ENCODE peak calls at places on chromosome 15, in eight cellular contexts. X is SIG-M5; Q is ELR; Y is T-helper 2 cell; P is stimulated activated CD4-positive, alpha-beta T cell treated with anti-CD3 and anti-CD28 coated beads, TNF-alpha, amount 100 ng/mL, for 24 hours; H is right cardiac atrium; R is heart left ventricle; J is posterior vena cava. K is an unnamed sample.

GRCh38 chr15:92466834-92467233 is 73.2 kb downstream of the ST8SIA2 start:
- DNase-seq in X (no peak), Q (no peak), Y (no peak), P (no peak), H (no peak), R (no peak), J (no peak), K (no peak)

GRCh38 chr15:89150286-89150685 is 62.0 kb downstream of the ABHD2 start:
- DNase-seq in X (no peak), Q (no peak), Y (no peak), P (no peak), H (no peak), R (no peak), J (no peak), K (no peak)

GRCh38 chr15:78064544-78064943 is 13.0 kb downstream of the TBC1D2B start:
- DNase-seq in X (no peak), Q (no peak), Y (no peak), P (no peak), H (no peak), R (no peak), J (no peak), K (no peak)

GRCh38 chr15:62307551-62307950 is 142.5 kb upstream of the C2CD4B start:
- DNase-seq in X (no peak), Q (peak; percentile 87), Y (no peak), P (no peak), H (no peak), R (no peak), J (no peak), K (no peak)

GRCh38 chr15:84594617-84595290 is 6.1 kb upstream of the ZSCAN2 start:
- DNase-seq in X (no peak), Q (no peak), Y (no peak), P (no peak), H (no peak), R (no peak), J (peak; percentile 76), K (no peak)

GRCh38 chr15:72319985-72320671 is at the start of gene CELF6:
- DNase-seq in X (peak; percentile 31), Q (peak; percentile 73), Y (peak; percentile 78), P (peak; percentile 47), H (peak; percentile 91), R (peak; percentile 80), J (peak; percentile 95), K (peak; percentile 92)

GRCh38 chr15:56367156-56367555 is 1.9 kb downstream of the TEX9 start:
- DNase-seq in X (no peak), Q (no peak), Y (no peak), P (no peak), H (no peak), R (no peak), J (no peak), K (no peak)

GRCh38 chr15:83092309-83092976 is 15.0 kb upstream of the TM6SF1 start:
- DNase-seq in X (peak; percentile 38), Q (peak; percentile 50), Y (no peak), P (no peak), H (peak; percentile 76), R (peak; percentile 66), J (no peak), K (peak; percentile 62)

GRCh38 chr15:61684749-61685467 is 375.3 kb downstream of the VPS13C start:
- DNase-seq in X (no peak), Q (no peak), Y (no peak), P (no peak), H (no peak), R (no peak), J (no peak), K (no peak)

GRCh38 chr15:88323468-88323867 is 66.9 kb upstream of the NTRK3 start:
- DNase-seq in X (no peak), Q (no peak), Y (no peak), P (no peak), H (no peak), R (no peak), J (no peak), K (no peak)

GRCh38 chr15:69125236-69125635 is 35.2 kb upstream of the GLCE start:
- DNase-seq in X (no peak), Q (no peak), Y (no peak), P (no peak), H (no peak), R (no peak), J (no peak), K (no peak)

GRCh38 chr15:33722005-33722672 is 246.2 kb upstream of the CHRM5 start:
- DNase-seq in X (no peak), Q (peak; percentile 85), Y (no peak), P (no peak), H (no peak), R (no peak), J (no peak), K (no peak)

GRCh38 chr15:31260646-31261265 is 65.9 kb upstream of the KLF13 start:
- DNase-seq in X (no peak), Q (no peak), Y (no peak), P (no peak), H (no peak), R (no peak), J (peak; percentile 26), K (peak; percentile 14)

GRCh38 chr15:56528136-56528535 is 63.2 kb upstream of the MNS1 start:
- DNase-seq in X (no peak), Q (no peak), Y (no peak), P (no peak), H (no peak), R (no peak), J (no peak), K (no peak)

GRCh38 chr15:55226127-55226526 is 29.4 kb upstream of the RSL24D1 start:
- DNase-seq in X (no peak), Q (no peak), Y (no peak), P (no peak), H (no peak), R (no peak), J (no peak), K (no peak)

GRCh38 chr15:39783244-39783820 is 691 bp upstream of the FSIP1 start:
- DNase-seq in X (no peak), Q (no peak), Y (peak; percentile 41), P (no peak), H (no peak), R (no peak), J (no peak), K (no peak)

GRCh38 chr15:69626095-69627066 is 173.8 kb downstream of the RPLP1 start:
- DNase-seq in X (no peak), Q (no peak), Y (no peak), P (no peak), H (no peak), R (no peak), J (no peak), K (no peak)

GRCh38 chr15:31398677-31399260 is 72.1 kb downstream of the KLF13 start:
- DNase-seq in X (no peak), Q (no peak), Y (no peak), P (no peak), H (peak; percentile 59), R (no peak), J (no peak), K (peak; percentile 62)

GRCh38 chr15:92810418-92811138 is 89.5 kb upstream of the CHD2 start:
- DNase-seq in X (no peak), Q (peak; percentile 82), Y (peak; percentile 70), P (peak; percentile 25), H (peak; percentile 93), R (peak; percentile 86), J (no peak), K (peak; percentile 91)

GRCh38 chr15:59301527-59301926 is 71.1 kb downstream of the MYO1E start:
- DNase-seq in X (no peak), Q (no peak), Y (no peak), P (no peak), H (no peak), R (no peak), J (no peak), K (no peak)

GRCh38 chr15:73909616-73910015 is 16.6 kb upstream of the LOXL1 start:
- DNase-seq in X (no peak), Q (no peak), Y (no peak), P (no peak), H (no peak), R (no peak), J (peak; percentile 18), K (no peak)

GRCh38 chr15:89785064-89785770 is 9.1 kb downstream of the MESP2 start:
- DNase-seq in X (no peak), Q (no peak), Y (no peak), P (no peak), H (peak; percentile 50), R (no peak), J (peak; percentile 68), K (no peak)

GRCh38 chr15:29528276-29528675 is 258.7 kb upstream of the NSMCE3 start:
- DNase-seq in X (no peak), Q (no peak), Y (no peak), P (no peak), H (peak; percentile 54), R (no peak), J (no peak), K (no peak)

GRCh38 chr15:32029862-32030781 is at the start of gene CHRNA7:
- DNase-seq in X (no peak), Q (peak; percentile 14), Y (peak; percentile 66), P (no peak), H (peak; percentile 87), R (peak; percentile 72), J (peak; percentile 81), K (peak; percentile 24)

GRCh38 chr15:68612979-68613740 is 34.4 kb downstream of the CORO2B start:
- DNase-seq in X (no peak), Q (no peak), Y (no peak), P (no peak), H (no peak), R (peak; percentile 18), J (no peak), K (no peak)

GRCh38 chr15:80801891-80802680 is 22.9 kb downstream of the CEMIP start:
- DNase-seq in X (no peak), Q (peak; percentile 37), Y (no peak), P (no peak), H (peak; percentile 60), R (peak; percentile 29), J (no peak), K (no peak)

GRCh38 chr15:40693904-40694705 is 869 bp upstream of the RAD51 start:
- DNase-seq in X (peak; percentile 48), Q (no peak), Y (peak; percentile 39), P (no peak), H (no peak), R (no peak), J (no peak), K (no peak)

GRCh38 chr15:68230157-68231100 is 901 bp upstream of the CLN6 start:
- DNase-seq in X (no peak), Q (peak; percentile 46), Y (no peak), P (no peak), H (peak; percentile 43), R (no peak), J (peak; percentile 64), K (no peak)

GRCh38 chr15:43370310-43370974 is 401 bp downstream of the ZSCAN29 start:
- DNase-seq in X (no peak), Q (peak; percentile 48), Y (no peak), P (no peak), H (peak; percentile 53), R (peak; percentile 33), J (peak; percentile 79), K (peak; percentile 40)

GRCh38 chr15:73941044-73941443 is 14.8 kb downstream of the LOXL1 start:
- DNase-seq in X (no peak), Q (peak; percentile 94), Y (no peak), P (no peak), H (peak; percentile 50), R (no peak), J (peak; percentile 84), K (no peak)

GRCh38 chr15:74036271-74037170 is 42.0 kb downstream of the PML start:
- DNase-seq in X (no peak), Q (peak; percentile 68), Y (no peak), P (no peak), H (peak; percentile 86), R (peak; percentile 71), J (peak; percentile 78), K (peak; percentile 60)

GRCh38 chr15:73352082-73352481 is 16.7 kb downstream of the HCN4 start:
- DNase-seq in X (no peak), Q (no peak), Y (no peak), P (no peak), H (peak; percentile 85), R (peak; percentile 78), J (no peak), K (no peak)

GRCh38 chr15:76974456-76975083 is 20.4 kb upstream of the PSTPIP1 start:
- DNase-seq in X (no peak), Q (no peak), Y (peak; percentile 24), P (no peak), H (no peak), R (no peak), J (no peak), K (no peak)

K was measured in adrenal gland.